ENCODE peak calls at places on chromosomes 4 and X, in six cellular contexts. Q, R, D, L, W and X are unnamed samples.

GRCh38 chrX:40130207-40130606 is 32.4 kb upstream of the BCOR start:
- DNase-seq in L (no peak), W (no peak), Q (no peak), D (no peak), R (no peak), X (no peak)

GRCh38 chr4:137705171-137705783 is 173.0 kb upstream of the PCDH18 start:
- DNase-seq in R (no peak), W (no peak), D (no peak), Q (no peak), L (no peak), X (no peak)

GRCh38 chrX:14899607-14900006 is 26.4 kb downstream of the MOSPD2 start:
- DNase-seq in Q (no peak), W (no peak), L (no peak), R (no peak), D (no peak), X (no peak)

GRCh38 chr4:112589207-112589606 is 47.5 kb downstream of the ZGRF1 start:
- DNase-seq in D (no peak), L (no peak), R (no peak), Q (no peak), W (no peak), X (no peak)

GRCh38 chr4:8726344-8726851 is 133.8 kb downstream of the CPZ start:
- DNase-seq in D (peak; percentile 54), L (peak; percentile 30), R (no peak), W (no peak), Q (peak; percentile 52), X (no peak)

GRCh38 chrX:12753366-12753765 is 37.8 kb upstream of the PRPS2 start:
- DNase-seq in D (no peak), R (no peak), L (no peak), Q (no peak), W (no peak), X (no peak)

GRCh38 chr4:138090145-138090917 is 151.8 kb downstream of the SLC7A11 start:
- DNase-seq in D (no peak), W (peak; percentile 17), L (no peak), R (peak; percentile 71), Q (no peak), X (no peak)

GRCh38 chr4:2416564-2417195 is 1.8 kb downstream of the ZFYVE28 start:
- DNase-seq in R (peak; percentile 85), L (no peak), D (peak; percentile 85), Q (no peak), W (no peak), X (no peak)

GRCh38 chr4:6446538-6447451 is 25.6 kb downstream of the PPP2R2C start:
- DNase-seq in Q (no peak), W (no peak), R (no peak), D (peak; percentile 72), L (no peak), X (no peak)

GRCh38 chrX:107677909-107678308 is 49.6 kb downstream of the PRPS1 start:
- DNase-seq in L (no peak), D (no peak), Q (no peak), R (no peak), W (no peak), X (no peak)

GRCh38 chr4:182065255-182065654 is 177.9 kb upstream of the TENM3 start:
- DNase-seq in W (no peak), L (no peak), D (no peak), Q (no peak), R (no peak), X (no peak)

GRCh38 chr4:183905593-183906485 is 732 bp downstream of the STOX2 start:
- DNase-seq in L (no peak), D (no peak), R (peak; percentile 98), Q (no peak), W (peak; percentile 27), X (no peak)

GRCh38 chr4:145279122-145279960 is 99.0 kb upstream of the OTUD4 start:
- DNase-seq in D (no peak), Q (no peak), W (no peak), L (no peak), R (no peak), X (no peak)

GRCh38 chr4:156388826-156389225 is 435.2 kb upstream of the CTSO start:
- DNase-seq in D (no peak), Q (no peak), R (no peak), L (no peak), W (no peak), X (no peak)

GRCh38 chr4:122764071-122764807 is 31.7 kb downstream of the BBS12 start:
- DNase-seq in Q (no peak), R (no peak), D (no peak), L (no peak), W (no peak), X (no peak)

GRCh38 chr4:155624478-155624877 is 42.2 kb upstream of the GUCY1A1 start:
- DNase-seq in R (no peak), W (no peak), Q (no peak), L (no peak), D (no peak), X (no peak)

GRCh38 chr4:11402192-11402591 is 26.5 kb downstream of the HS3ST1 start:
- DNase-seq in D (no peak), R (no peak), W (no peak), L (no peak), Q (no peak), X (no peak)

GRCh38 chr4:8315343-8316250 is 46.0 kb downstream of the HTRA3 start:
- DNase-seq in L (peak; percentile 53), Q (peak; percentile 80), D (peak; percentile 75), W (no peak), R (peak; percentile 52), X (no peak)

GRCh38 chr4:41318839-41319530 is 62.3 kb downstream of the UCHL1 start:
- DNase-seq in Q (no peak), R (no peak), W (no peak), D (no peak), L (peak; percentile 51), X (no peak)

GRCh38 chr4:24686866-24687672 is 102.7 kb upstream of the DHX15 start:
- DNase-seq in D (no peak), Q (no peak), W (no peak), L (no peak), R (peak; percentile 78), X (peak; percentile 87)

GRCh38 chrX:12798601-12799000 is 7.4 kb downstream of the PRPS2 start:
- DNase-seq in W (no peak), Q (no peak), L (no peak), R (no peak), D (no peak), X (no peak)

GRCh38 chr4:139740121-139740520 is 74.5 kb downstream of the MGST2 start:
- DNase-seq in Q (no peak), D (no peak), W (no peak), R (no peak), L (no peak), X (no peak)

GRCh38 chr4:10184051-10184450 is 67.5 kb upstream of the WDR1 start:
- DNase-seq in L (no peak), D (no peak), Q (no peak), R (no peak), W (no peak), X (no peak)

GRCh38 chr4:156976147-156976546 is 4.5 kb upstream of the PDGFC start:
- DNase-seq in R (no peak), W (no peak), L (no peak), D (no peak), Q (no peak), X (no peak)

GRCh38 chrX:45505214-45505613 is 304.5 kb upstream of the DIPK2B start:
- DNase-seq in R (no peak), Q (no peak), D (no peak), W (no peak), L (no peak), X (no peak)

GRCh38 chrX:154804957-154805695 is at the start of gene MPP1:
- DNase-seq in L (peak; percentile 55), R (peak; percentile 74), Q (peak; percentile 80), W (peak; percentile 72), D (peak; percentile 93), X (no peak)

DNA sequence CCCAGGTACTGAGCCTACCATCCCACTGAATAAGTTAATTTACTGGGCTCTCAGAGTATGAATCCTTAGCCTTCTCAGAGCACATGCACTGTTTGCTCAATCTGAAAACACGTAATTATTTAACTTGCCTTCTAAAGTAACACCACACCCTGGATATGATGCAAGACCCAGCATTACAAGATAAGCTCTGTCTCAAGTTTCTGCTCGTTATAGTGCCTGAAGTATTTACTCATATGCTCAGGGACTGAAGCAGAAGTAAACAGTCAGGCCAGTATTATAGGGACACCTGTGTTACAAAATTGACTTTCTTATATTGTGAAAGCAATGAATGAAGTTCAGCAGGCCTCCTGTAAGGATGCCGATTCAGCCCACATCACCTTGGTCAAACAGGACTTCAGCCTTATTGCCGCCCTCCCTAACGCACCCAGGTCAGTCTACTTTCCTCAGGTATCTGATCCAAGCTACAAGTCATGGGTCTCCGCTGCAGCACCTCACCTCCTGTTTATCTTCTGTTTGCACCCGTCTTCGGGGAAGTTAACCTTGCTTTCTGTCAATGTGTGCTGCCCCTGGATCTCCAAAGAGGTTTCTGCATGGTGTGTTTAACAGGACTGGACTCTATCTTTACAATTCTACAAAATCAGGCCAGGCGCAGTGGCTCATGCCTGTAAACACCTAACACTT is 42.9 kb upstream of the KLF3 start:
- DNase-seq in D (no peak), L (no peak), R (no peak), W (no peak), Q (no peak), X (peak; percentile 86)
- TF ChIP-seq POLR2AphosphoS5 in D (no peak), L (no peak), R (no peak), W (no peak), Q (peak; percentile 73), X (peak; percentile 41)

DNA sequence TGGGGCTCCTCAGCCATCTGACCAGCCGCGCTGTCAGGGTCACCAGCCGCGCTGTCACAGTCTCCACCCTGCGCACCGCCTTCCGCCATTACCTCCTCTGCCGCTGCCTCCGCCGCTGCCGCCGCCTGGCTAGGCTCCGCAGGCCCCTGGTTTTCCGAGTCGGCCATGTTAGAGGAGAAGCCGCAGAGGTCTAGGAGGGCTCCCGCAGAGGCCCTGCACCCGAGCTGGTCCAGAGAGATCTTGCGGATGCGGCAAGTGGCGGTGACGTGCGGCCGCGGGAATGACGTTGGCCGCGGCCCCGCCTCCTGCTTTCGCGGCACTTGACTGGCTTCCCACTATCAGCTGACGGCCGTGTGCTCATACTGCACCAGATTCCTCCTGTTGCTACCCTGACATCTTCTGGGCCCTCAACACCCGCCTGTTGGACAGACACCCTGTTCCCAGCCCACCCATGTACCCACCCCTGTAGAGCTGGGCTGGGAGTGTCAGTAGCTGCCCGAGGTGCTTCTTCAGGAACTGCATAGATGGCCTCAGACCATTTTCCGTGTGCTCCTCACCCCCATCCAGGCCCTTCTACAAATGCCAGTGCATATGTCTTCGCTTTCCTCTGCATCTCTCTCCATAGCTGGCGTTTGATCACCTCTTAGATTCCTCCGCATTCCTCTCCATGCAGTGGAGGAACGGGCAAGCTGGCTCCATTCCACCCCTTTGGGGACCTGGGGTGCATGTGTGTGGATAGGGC is at the start of gene NAP1L5:
- DNase-seq in D (peak; percentile 89), R (peak; percentile 58), Q (peak; percentile 80), L (no peak), W (peak; percentile 29), X (no peak)
- TF ChIP-seq POLR2AphosphoS5 in D (peak; percentile 66), R (no peak), Q (peak; percentile 48), L (no peak), W (no peak), X (peak; percentile 85)

DNA sequence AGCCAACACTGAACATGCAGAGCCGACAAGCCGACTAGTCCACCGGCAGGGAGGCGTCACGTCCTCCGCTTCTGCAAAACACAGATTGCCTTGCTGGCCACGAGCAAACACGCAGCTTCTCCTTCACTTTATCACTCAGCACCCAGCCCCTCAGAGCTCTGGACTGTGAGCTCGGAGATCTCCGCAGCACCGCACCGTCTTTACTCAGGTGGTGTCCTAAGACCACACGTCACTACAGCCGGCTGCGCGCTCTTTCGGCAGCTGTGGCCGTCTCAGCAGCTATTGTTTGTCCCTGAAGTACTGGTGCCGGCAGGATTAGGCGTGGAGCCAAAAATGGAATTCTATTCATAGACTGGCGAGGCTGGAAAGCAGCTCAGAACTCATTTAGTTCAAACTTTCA is 72.0 kb downstream of the FAT1 start:
- DNase-seq in D (no peak), W (no peak), Q (no peak), L (peak; percentile 62), R (peak; percentile 33), X (no peak)
- TF ChIP-seq POLR2AphosphoS5 in D (no peak), W (no peak), Q (no peak), L (no peak), R (no peak), X (peak; percentile 85)

GRCh38 chr4:39032218-39033085 is at the start of gene TMEM156:
- DNase-seq in D (no peak), R (no peak), L (no peak), W (no peak), Q (no peak), X (no peak)
- TF ChIP-seq POLR2AphosphoS5 in D (peak; percentile 26), R (no peak), L (no peak), W (peak; percentile 53), Q (no peak), X (no peak)